ENCODE peak calls at places on chromosomes 13 and 19, in nine cellular contexts. H, P, W, D, O, J, Q, X and R are unnamed samples.

GRCh38 chr19:19115954-19116353 is 22.3 kb downstream of the TMEM161A start:
- DNase-seq in H (peak), P (no peak), W (no peak), D (peak), O (peak), J (peak), Q (peak), X (peak), R (no peak)

GRCh38 chr19:31718041-31718440 is 368.8 kb upstream of the TSHZ3 start:
- DNase-seq in H (no peak), P (no peak), W (no peak), D (no peak), O (no peak), J (no peak), Q (peak), X (no peak), R (no peak)

GRCh38 chr19:39917561-39918182 is 16.8 kb downstream of the FCGBP start:
- DNase-seq in H (no peak), P (no peak), W (no peak), D (no peak), O (no peak), J (no peak), Q (peak), X (no peak), R (no peak)

GRCh38 chr13:45807520-45808099 is 43.9 kb downstream of the SIAH3 start:
- DNase-seq in H (peak), P (no peak), W (no peak), D (no peak), O (peak), J (peak), Q (peak), X (peak), R (peak)

GRCh38 chr19:35712910-35713845 is 4.6 kb upstream of the KMT2B start:
- DNase-seq in H (no peak), P (no peak), W (no peak), D (no peak), O (no peak), J (no peak), Q (no peak), X (peak), R (no peak)

GRCh38 chr19:49533551-49534488 is 6.0 kb downstream of the RCN3 start:
- DNase-seq in H (peak), P (peak), W (peak), D (peak), O (peak), J (peak), Q (peak), X (peak), R (peak)

GRCh38 chr19:33780251-33780650 is 16.4 kb upstream of the KCTD15 start:
- DNase-seq in H (no peak), P (no peak), W (no peak), D (no peak), O (no peak), J (no peak), Q (no peak), X (no peak), R (no peak)

GRCh38 chr19:3146677-3147100 is 10.9 kb downstream of the GNA15 start:
- DNase-seq in H (no peak), P (no peak), W (no peak), D (peak), O (peak), J (peak), Q (peak), X (peak), R (no peak)

GRCh38 chr19:48737360-48737998 is 2.9 kb downstream of the RASIP1 start:
- DNase-seq in H (no peak), P (no peak), W (peak), D (no peak), O (no peak), J (peak), Q (no peak), X (no peak), R (peak)

GRCh38 chr19:54138777-54139256 is 1.3 kb downstream of the CNOT3 start:
- DNase-seq in H (no peak), P (no peak), W (no peak), D (no peak), O (no peak), J (no peak), Q (no peak), X (no peak), R (no peak)

GRCh38 chr13:26628706-26629105 is 71.2 kb downstream of the WASF3 start:
- DNase-seq in H (peak), P (no peak), W (no peak), D (no peak), O (no peak), J (peak), Q (no peak), X (no peak), R (peak)

GRCh38 chr13:81686877-81687276 is 1346.0 kb upstream of the SPRY2 start:
- DNase-seq in H (peak), P (no peak), W (no peak), D (no peak), O (no peak), J (no peak), Q (no peak), X (no peak), R (no peak)

GRCh38 chr19:10884273-10884672 is 12.9 kb downstream of the CARM1 start:
- DNase-seq in H (peak), P (no peak), W (no peak), D (no peak), O (no peak), J (peak), Q (peak), X (no peak), R (no peak)

GRCh38 chr19:29834991-29835390 is 23.2 kb downstream of the CCNE1 start:
- DNase-seq in H (no peak), P (no peak), W (no peak), D (no peak), O (no peak), J (no peak), Q (no peak), X (no peak), R (no peak)

GRCh38 chr13:27203854-27204253 is 32.2 kb upstream of the USP12 start:
- DNase-seq in H (no peak), P (no peak), W (no peak), D (no peak), O (no peak), J (no peak), Q (no peak), X (no peak), R (peak)

GRCh38 chr19:43940719-43941118 is 5.6 kb upstream of the ZNF45 start:
- DNase-seq in H (no peak), P (no peak), W (no peak), D (no peak), O (no peak), J (no peak), Q (no peak), X (no peak), R (no peak)

GRCh38 chr19:45498411-45499195 is at the start of gene PPM1N:
- DNase-seq in H (peak), P (no peak), W (no peak), D (peak), O (peak), J (peak), Q (peak), X (peak), R (no peak)

GRCh38 chr19:58021541-58022282 is 12.1 kb upstream of the ZSCAN1 start:
- DNase-seq in H (peak), P (no peak), W (peak), D (peak), O (no peak), J (peak), Q (no peak), X (peak), R (peak)

GRCh38 chr19:56603829-56604228 is 8.7 kb downstream of the ZNF71 start:
- DNase-seq in H (no peak), P (no peak), W (no peak), D (no peak), O (no peak), J (no peak), Q (no peak), X (no peak), R (no peak)

GRCh38 chr19:19750131-19750841 is 17.4 kb upstream of the ZNF14 start:
- DNase-seq in H (no peak), P (no peak), W (no peak), D (no peak), O (no peak), J (no peak), Q (no peak), X (no peak), R (no peak)

GRCh38 chr19:5002143-5002542 is 33.2 kb downstream of the KDM4B start:
- DNase-seq in H (no peak), P (no peak), W (no peak), D (no peak), O (no peak), J (no peak), Q (no peak), X (no peak), R (peak)

GRCh38 chr13:21304256-21304655 is 127.8 kb downstream of the MRPL57 start:
- DNase-seq in H (no peak), P (no peak), W (no peak), D (no peak), O (no peak), J (no peak), Q (no peak), X (no peak), R (no peak)

GRCh38 chr13:29693297-29693945 is 97.9 kb upstream of the SLC7A1 start:
- DNase-seq in H (no peak), P (no peak), W (no peak), D (no peak), O (no peak), J (no peak), Q (no peak), X (no peak), R (no peak)

GRCh38 chr13:95256086-95256485 is 45.2 kb downstream of the ABCC4 start:
- DNase-seq in H (no peak), P (no peak), W (no peak), D (no peak), O (no peak), J (no peak), Q (peak), X (no peak), R (peak)

GRCh38 chr13:112873851-112874750 is 94.9 kb upstream of the MCF2L start:
- DNase-seq in H (peak), P (peak), W (peak), D (peak), O (peak), J (peak), Q (peak), X (peak), R (peak)

GRCh38 chr19:30784850-30785459 is 412.8 kb downstream of the ZNF536 start:
- DNase-seq in H (peak), P (no peak), W (peak), D (peak), O (peak), J (peak), Q (peak), X (peak), R (peak)

GRCh38 chr13:71316964-71317363 is 550.0 kb downstream of the DACH1 start:
- DNase-seq in H (no peak), P (no peak), W (no peak), D (no peak), O (no peak), J (no peak), Q (no peak), X (no peak), R (no peak)